ENCODE peak calls at places on chromosomes 5 and 9, in seven cellular contexts. J is neuronal stem cell; D is esophagus squamous epithelium; O is CD8-positive, alpha-beta T cell; F is right cardiac atrium; Z is heart right ventricle; I is H1. G is an unnamed sample.

GRCh38 chr5:67724412-67725135 is 491.0 kb upstream of the PIK3R1 start:
- DNase-seq in J (no peak), D (no peak), O (no peak), F (no peak), Z (no peak), I (no peak), G (no peak)

GRCh38 chr5:123776761-123777160 is 264.8 kb downstream of the CSNK1G3 start:
- DNase-seq in J (no peak), D (no peak), O (no peak), F (no peak), Z (no peak), I (no peak), G (no peak)

GRCh38 chr5:74020488-74020887 is 394.5 kb downstream of the ARHGEF28 start:
- DNase-seq in J (no peak), D (no peak), O (no peak), F (no peak), Z (no peak), I (no peak), G (peak; percentile 84)

GRCh38 chr5:131230406-131230805 is 33.4 kb upstream of the CDC42SE2 start:
- DNase-seq in J (no peak), D (no peak), O (no peak), F (no peak), Z (no peak), I (no peak), G (no peak)

GRCh38 chr9:71250626-71251025 is 129.2 kb upstream of the TRPM3 start:
- DNase-seq in J (no peak), D (no peak), O (no peak), F (no peak), Z (no peak), I (peak; percentile 60), G (no peak)

GRCh38 chr5:74862221-74862620 is 4.0 kb downstream of the FAM169A start:
- DNase-seq in J (no peak), D (no peak), O (no peak), F (no peak), Z (no peak), I (no peak), G (no peak)

GRCh38 chr9:76817489-76817888 is 53.3 kb downstream of the PCA3 start:
- DNase-seq in J (no peak), D (no peak), O (no peak), F (no peak), Z (no peak), I (no peak), G (no peak)

GRCh38 chr5:149181702-149182101 is 40.4 kb downstream of the ABLIM3 start:
- DNase-seq in J (no peak), D (no peak), O (no peak), F (no peak), Z (no peak), I (no peak), G (no peak)

GRCh38 chr5:174235993-174236528 is 190.6 kb downstream of the NSG2 start:
- DNase-seq in J (no peak), D (no peak), O (no peak), F (no peak), Z (no peak), I (no peak), G (no peak)

GRCh38 chr5:116032094-116032517 is at the start of gene ARL14EPL:
- DNase-seq in J (no peak), D (no peak), O (peak; percentile 30), F (peak; percentile 29), Z (no peak), I (peak; percentile 15), G (peak; percentile 66)

GRCh38 chr9:133644968-133645765 is 9.0 kb downstream of the DBH start:
- DNase-seq in J (no peak), D (no peak), O (no peak), F (no peak), Z (no peak), I (no peak), G (no peak)

GRCh38 chr5:8729437-8729836 is 816.4 kb downstream of the SEMA5A start:
- DNase-seq in J (no peak), D (no peak), O (no peak), F (no peak), Z (no peak), I (no peak), G (no peak)

GRCh38 chr9:12862596-12862995 is 87.8 kb downstream of the LURAP1L start:
- DNase-seq in J (no peak), D (no peak), O (no peak), F (no peak), Z (no peak), I (no peak), G (no peak)

GRCh38 chr5:157143127-157143959 is 678 bp upstream of the MED7 start:
- DNase-seq in J (no peak), D (peak; percentile 25), O (peak; percentile 61), F (peak; percentile 60), Z (peak; percentile 57), I (no peak), G (peak; percentile 51)

GRCh38 chr9:12964271-12964670 is 189.5 kb downstream of the LURAP1L start:
- DNase-seq in J (no peak), D (no peak), O (no peak), F (no peak), Z (no peak), I (no peak), G (no peak)

GRCh38 chr9:130930132-130930803 is 8.8 kb downstream of the FIBCD1 start:
- DNase-seq in J (no peak), D (no peak), O (no peak), F (no peak), Z (no peak), I (no peak), G (no peak)
- H3K9me3 ChIP-seq in J (no peaks in the 10 kb centered on the region), D (no peaks in the 10 kb centered on the region), O (no peaks in the 10 kb centered on the region), F (no peaks in the 10 kb centered on the region), Z (no peaks in the 10 kb centered on the region), I (no peaks in the 10 kb centered on the region), G (peaks cover 2% of the 10 kb centered on the region)

GRCh38 chr5:14267166-14267838 is 124.2 kb downstream of the TRIO start:
- DNase-seq in J (no peak), D (no peak), O (no peak), F (no peak), Z (no peak), I (no peak), G (no peak)
- H3K4me1 ChIP-seq in J (peaks cover 27% of the 10 kb centered on the region), D (peaks cover 10% of the 10 kb centered on the region), O (peaks cover 6% of the 10 kb centered on the region), F (peaks cover 21% of the 10 kb centered on the region), Z (peaks cover 42% of the 10 kb centered on the region), I (peaks cover 39% of the 10 kb centered on the region), G (peaks cover 36% of the 10 kb centered on the region)

DNA sequence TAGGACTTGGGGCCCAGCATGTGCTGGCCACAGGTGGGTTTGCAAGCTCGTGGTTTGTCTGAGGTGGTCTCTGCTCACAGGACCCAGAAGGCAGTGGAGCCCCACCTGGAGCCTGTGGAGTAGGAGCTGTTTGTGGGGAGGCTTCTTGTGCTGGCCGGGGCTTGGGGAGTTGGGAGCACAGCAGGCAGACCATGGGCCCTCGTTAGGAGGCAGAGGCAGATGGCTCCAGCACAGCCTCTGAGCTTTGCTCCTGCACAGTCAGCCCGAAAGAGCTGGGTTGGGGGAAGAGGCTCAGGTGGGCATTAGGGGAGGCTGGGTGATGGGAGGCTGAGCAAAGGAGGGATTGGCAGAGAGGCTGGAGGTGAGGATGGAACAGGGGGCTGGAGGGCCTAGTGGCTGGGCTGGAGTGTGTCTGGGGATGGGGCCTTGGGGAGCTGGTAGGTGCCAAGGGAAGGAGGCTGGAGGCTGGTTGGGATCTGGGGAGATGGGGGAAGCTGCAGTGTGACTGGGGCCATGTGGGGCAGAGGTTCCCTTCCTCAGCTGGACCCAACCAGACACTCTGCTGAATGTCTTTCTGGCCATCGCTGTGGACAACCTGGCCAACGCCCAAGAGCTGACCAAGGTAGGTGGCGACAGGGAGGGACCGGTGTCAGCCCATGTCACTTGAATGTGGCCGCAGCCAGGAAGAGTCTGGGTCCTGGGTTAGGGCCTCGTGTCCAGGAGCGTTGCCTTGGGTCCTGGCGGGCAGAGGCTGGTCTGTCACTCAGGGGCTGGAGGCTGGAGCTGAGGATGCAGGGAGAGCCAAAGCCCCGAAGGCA is 132.1 kb downstream of the CACNA1B start:
- DNase-seq in J (no peak), D (no peak), O (no peak), F (no peak), Z (no peak), I (no peak), G (peak; percentile 19)
- H3K9me3 ChIP-seq in J (peaks cover 9% of the 10 kb centered on the region), D (no peaks in the 10 kb centered on the region), O (no peaks in the 10 kb centered on the region), F (no peaks in the 10 kb centered on the region), Z (no peaks in the 10 kb centered on the region), I (peaks cover 13% of the 10 kb centered on the region), G (no peaks in the 10 kb centered on the region)

GRCh38 chr5:163506726-163507125 is 1.3 kb downstream of the MAT2B start:
- DNase-seq in J (no peak), D (no peak), O (peak; percentile 29), F (no peak), Z (no peak), I (no peak), G (no peak)
- H3K4me1 ChIP-seq in J (peaks cover 16% of the 10 kb centered on the region), D (no peaks in the 10 kb centered on the region), O (peaks cover 45% of the 10 kb centered on the region), F (peaks cover 2% of the 10 kb centered on the region), Z (peaks cover 50% of the 10 kb centered on the region), I (peaks cover 3% of the 10 kb centered on the region), G (peaks cover 8% of the 10 kb centered on the region)

GRCh38 chr5:178986326-178986960 is 8.7 kb downstream of the GRM6 start:
- DNase-seq in J (no peak), D (no peak), O (no peak), F (no peak), Z (no peak), I (no peak), G (no peak)
- H3K9me3 ChIP-seq in J (peaks cover 65% of the 10 kb centered on the region), D (peaks cover 46% of the 10 kb centered on the region), O (no peaks in the 10 kb centered on the region), F (peaks cover 5% of the 10 kb centered on the region), Z (no peaks in the 10 kb centered on the region), I (peaks cover 75% of the 10 kb centered on the region), G (peaks cover 8% of the 10 kb centered on the region)